ENCODE peak calls at places on chromosomes 12 and 14, in nine cellular contexts. O is stomach, Z is IMR-90, I is uterus, U is sigmoid colon, W is tibial nerve, J is body of pancreas, P is suprapubic skin, N is adrenal gland. R is an unnamed sample. For H3K27me3, the result is how much of the 10 kb centered on the place peaks cover.

GRCh38 chr14:33120966-33121365 is 182.3 kb downstream of the NPAS3 start:
- DNase-seq in O (no peak), Z (no peak), I (no peak), U (no peak), W (no peak), J (no peak), P (no peak), N (no peak), R (no peak)

GRCh38 chr12:19093218-19093617 is 36.3 kb upstream of the PLEKHA5 start:
- DNase-seq in O (no peak), Z (peak), I (no peak), U (no peak), W (no peak), J (no peak), P (no peak), N (no peak), R (no peak)

GRCh38 chr14:99627510-99628381 is 17.2 kb upstream of the HHIPL1 start:
- DNase-seq in O (no peak), Z (no peak), I (no peak), U (no peak), W (no peak), J (no peak), P (no peak), N (no peak), R (no peak)

GRCh38 chr12:93128332-93128707 is 199.2 kb upstream of the EEA1 start:
- DNase-seq in O (no peak), Z (no peak), I (no peak), U (no peak), W (no peak), J (no peak), P (no peak), N (no peak), R (no peak)

GRCh38 chr14:66121859-66122258 is 364.3 kb upstream of the CCDC196 start:
- DNase-seq in O (no peak), Z (no peak), I (no peak), U (no peak), W (no peak), J (no peak), P (no peak), N (no peak), R (no peak)

GRCh38 chr12:5945071-5946008 is at the start of gene ANO2:
- DNase-seq in O (no peak), Z (no peak), I (no peak), U (no peak), W (no peak), J (no peak), P (no peak), N (no peak), R (no peak)

GRCh38 chr14:100025111-100025510 is 40.1 kb upstream of the EVL start:
- DNase-seq in O (peak), Z (peak), I (no peak), U (no peak), W (no peak), J (no peak), P (no peak), N (no peak), R (peak)

GRCh38 chr12:41739066-41739465 is 405.6 kb downstream of the GXYLT1 start:
- DNase-seq in O (no peak), Z (no peak), I (no peak), U (no peak), W (no peak), J (no peak), P (no peak), N (no peak), R (no peak)

GRCh38 chr12:70664463-70664862 is 27.2 kb upstream of the PTPRB start:
- DNase-seq in O (no peak), Z (no peak), I (no peak), U (no peak), W (no peak), J (no peak), P (no peak), N (no peak), R (no peak)

GRCh38 chr12:91877461-91878230 is 268.0 kb downstream of the BTG1 start:
- DNase-seq in O (no peak), Z (no peak), I (no peak), U (no peak), W (no peak), J (no peak), P (no peak), N (no peak), R (no peak)

GRCh38 chr12:15757553-15758255 is 31.5 kb downstream of the EPS8 start:
- DNase-seq in O (peak), Z (peak), I (peak), U (no peak), W (no peak), J (no peak), P (no peak), N (no peak), R (no peak)

GRCh38 chr12:46357438-46358324 is 14.9 kb downstream of the SLC38A2 start:
- DNase-seq in O (no peak), Z (peak), I (no peak), U (no peak), W (no peak), J (no peak), P (no peak), N (no peak), R (no peak)

GRCh38 chr14:101559624-101560533 is 1.4 kb upstream of the DIO3 start:
- DNase-seq in O (no peak), Z (peak), I (peak), U (peak), W (no peak), J (peak), P (no peak), N (no peak), R (no peak)

GRCh38 chr14:71165121-71165574 is 257.9 kb downstream of the PCNX1 start:
- DNase-seq in O (no peak), Z (peak), I (no peak), U (no peak), W (no peak), J (peak), P (no peak), N (peak), R (no peak)

GRCh38 chr12:106794369-106794768 is 19.9 kb downstream of the RIC8B start:
- DNase-seq in O (no peak), Z (peak), I (no peak), U (no peak), W (no peak), J (no peak), P (no peak), N (no peak), R (no peak)

GRCh38 chr12:27434673-27435565 is 11.6 kb upstream of the SMCO2 start:
- DNase-seq in O (no peak), Z (no peak), I (no peak), U (no peak), W (no peak), J (peak), P (no peak), N (no peak), R (no peak)

GRCh38 chr12:101747695-101748094 is 8.4 kb upstream of the SYCP3 start:
- DNase-seq in O (no peak), Z (no peak), I (no peak), U (no peak), W (no peak), J (no peak), P (no peak), N (no peak), R (no peak)

GRCh38 chr12:83210933-83211332 is 524.2 kb downstream of the TMTC2 start:
- DNase-seq in O (no peak), Z (no peak), I (no peak), U (no peak), W (no peak), J (no peak), P (no peak), N (no peak), R (no peak)

GRCh38 chr14:103763730-103764488 is 48.3 kb downstream of the ZFYVE21 start:
- DNase-seq in O (no peak), Z (no peak), I (no peak), U (no peak), W (no peak), J (no peak), P (no peak), N (no peak), R (no peak)

GRCh38 chr12:125185740-125186470 is 120.7 kb downstream of the AACS start:
- DNase-seq in O (peak), Z (peak), I (no peak), U (peak), W (no peak), J (peak), P (no peak), N (peak), R (peak)

GRCh38 chr12:121803861-121804416 is at the start of gene SETD1B:
- DNase-seq in O (peak), Z (peak), I (peak), U (peak), W (no peak), J (peak), P (no peak), N (peak), R (no peak)

GRCh38 chr14:70149766-70150165 is 39.0 kb downstream of the SLC8A3 start:
- DNase-seq in O (no peak), Z (no peak), I (no peak), U (no peak), W (no peak), J (no peak), P (no peak), N (no peak), R (no peak)

GRCh38 chr12:94704452-94704871 is 54.1 kb upstream of the TMCC3 start:
- DNase-seq in O (peak), Z (peak), I (peak), U (no peak), W (no peak), J (peak), P (no peak), N (no peak), R (peak)

GRCh38 chr14:65333926-65334687 is 78.4 kb upstream of the FUT8 start:
- DNase-seq in O (no peak), Z (peak), I (peak), U (peak), W (peak), J (no peak), P (no peak), N (no peak), R (peak)

GRCh38 chr12:91316825-91317224 is 134.2 kb upstream of the DCN start:
- DNase-seq in O (no peak), Z (peak), I (no peak), U (no peak), W (no peak), J (no peak), P (no peak), N (no peak), R (no peak)

GRCh38 chr14:92631098-92631497 is 117.3 kb downstream of the LGMN start:
- DNase-seq in O (no peak), Z (no peak), I (no peak), U (no peak), W (no peak), J (no peak), P (no peak), N (no peak), R (no peak)

GRCh38 chr12:6764011-6764828 is 1.9 kb upstream of the PTMS start:
- DNase-seq in O (peak), Z (peak), I (peak), U (peak), W (peak), J (peak), P (peak), N (peak), R (peak)

GRCh38 chr12:54572881-54573280 is 15.6 kb downstream of the PPP1R1A start:
- DNase-seq in O (no peak), Z (no peak), I (no peak), U (no peak), W (no peak), J (no peak), P (no peak), N (no peak), R (no peak)

GRCh38 chr12:25416516-25416915 is 136.6 kb downstream of the LMNTD1 start:
- DNase-seq in O (no peak), Z (no peak), I (no peak), U (no peak), W (no peak), J (no peak), P (no peak), N (no peak), R (no peak)

GRCh38 chr12:47773858-47774580 is 981 bp downstream of the SLC48A1 start:
- DNase-seq in O (no peak), Z (no peak), I (no peak), U (no peak), W (no peak), J (no peak), P (no peak), N (no peak), R (no peak)
- TF ChIP-seq POLR2A in O (no peak), Z (no peak), I (no peak), U (no peak), W (no peak), J (no peak), P (no peak), N (no peak), R (no peak)

GRCh38 chr14:106811167-106811566 is 1284.8 kb downstream of the TMEM121 start:
- DNase-seq in O (no peak), Z (no peak), I (no peak), U (no peak), W (no peak), J (no peak), P (no peak), N (no peak), R (no peak)

GRCh38 chr14:106808458-106808857 is 1282.1 kb downstream of the TMEM121 start:
- DNase-seq in O (no peak), Z (no peak), I (no peak), U (no peak), W (no peak), J (no peak), P (no peak), N (no peak), R (no peak)

GRCh38 chr14:106808907-106809306 is 1282.5 kb downstream of the TMEM121 start:
- DNase-seq in O (no peak), Z (no peak), I (no peak), U (no peak), W (no peak), J (no peak), P (no peak), N (no peak), R (no peak)

GRCh38 chr14:106809615-106810014 is 1283.2 kb downstream of the TMEM121 start:
- DNase-seq in O (no peak), Z (no peak), I (no peak), U (no peak), W (no peak), J (no peak), P (no peak), N (no peak), R (no peak)

DNA sequence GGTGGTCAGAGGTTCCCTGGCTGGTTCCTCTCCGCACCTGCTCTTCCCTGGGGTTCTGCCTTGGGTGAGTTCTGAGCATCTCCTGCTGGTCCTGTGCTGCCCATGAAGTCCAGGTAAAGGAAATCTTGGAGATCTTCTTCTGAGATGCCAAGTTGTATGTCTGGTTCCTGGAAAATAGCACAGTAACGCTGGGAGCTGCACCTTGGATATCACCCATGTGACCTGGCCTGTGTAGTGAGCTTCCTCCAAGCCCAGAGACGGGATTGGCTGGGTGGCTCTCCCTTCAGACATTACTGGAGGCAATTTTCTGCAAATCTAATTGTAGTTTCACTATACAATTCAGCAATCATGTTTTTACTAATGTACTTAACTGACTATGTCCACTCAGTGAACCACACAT is 1281.1 kb downstream of the TMEM121 start:
- DNase-seq in O (no peak), Z (no peak), I (no peak), U (no peak), W (no peak), J (no peak), P (no peak), N (no peak), R (no peak)
- TF ChIP-seq CTCF in O (no peak), Z (no peak), I (no peak), U (no peak), W (no peak), J (no peak), P (no peak), N (no peak), R (no peak)

GRCh38 chr12:68345763-68346162 is 13.6 kb upstream of the MDM1 start:
- DNase-seq in O (no peak), Z (no peak), I (no peak), U (no peak), W (no peak), J (no peak), P (no peak), N (no peak), R (no peak)

GRCh38 chr12:68349083-68349700 is 17.0 kb upstream of the MDM1 start:
- DNase-seq in O (no peak), Z (peak), I (no peak), U (no peak), W (no peak), J (no peak), P (no peak), N (no peak), R (no peak)

GRCh38 chr12:68350753-68351152 is 18.6 kb upstream of the MDM1 start:
- DNase-seq in O (no peak), Z (peak), I (no peak), U (no peak), W (no peak), J (no peak), P (no peak), N (no peak), R (no peak)

GRCh38 chr12:68349921-68350606 is 17.9 kb upstream of the MDM1 start:
- DNase-seq in O (no peak), Z (no peak), I (no peak), U (no peak), W (no peak), J (no peak), P (no peak), N (no peak), R (no peak)

GRCh38 chr12:68348419-68348818 is 16.3 kb upstream of the MDM1 start:
- DNase-seq in O (no peak), Z (no peak), I (no peak), U (no peak), W (no peak), J (no peak), P (no peak), N (no peak), R (no peak)
- H3K27me3 ChIP-seq in O (under half), Z (under half), I (under half), U (under half), W (under half), J (under half), P (under half), N (under half), R (under half)

DNA sequence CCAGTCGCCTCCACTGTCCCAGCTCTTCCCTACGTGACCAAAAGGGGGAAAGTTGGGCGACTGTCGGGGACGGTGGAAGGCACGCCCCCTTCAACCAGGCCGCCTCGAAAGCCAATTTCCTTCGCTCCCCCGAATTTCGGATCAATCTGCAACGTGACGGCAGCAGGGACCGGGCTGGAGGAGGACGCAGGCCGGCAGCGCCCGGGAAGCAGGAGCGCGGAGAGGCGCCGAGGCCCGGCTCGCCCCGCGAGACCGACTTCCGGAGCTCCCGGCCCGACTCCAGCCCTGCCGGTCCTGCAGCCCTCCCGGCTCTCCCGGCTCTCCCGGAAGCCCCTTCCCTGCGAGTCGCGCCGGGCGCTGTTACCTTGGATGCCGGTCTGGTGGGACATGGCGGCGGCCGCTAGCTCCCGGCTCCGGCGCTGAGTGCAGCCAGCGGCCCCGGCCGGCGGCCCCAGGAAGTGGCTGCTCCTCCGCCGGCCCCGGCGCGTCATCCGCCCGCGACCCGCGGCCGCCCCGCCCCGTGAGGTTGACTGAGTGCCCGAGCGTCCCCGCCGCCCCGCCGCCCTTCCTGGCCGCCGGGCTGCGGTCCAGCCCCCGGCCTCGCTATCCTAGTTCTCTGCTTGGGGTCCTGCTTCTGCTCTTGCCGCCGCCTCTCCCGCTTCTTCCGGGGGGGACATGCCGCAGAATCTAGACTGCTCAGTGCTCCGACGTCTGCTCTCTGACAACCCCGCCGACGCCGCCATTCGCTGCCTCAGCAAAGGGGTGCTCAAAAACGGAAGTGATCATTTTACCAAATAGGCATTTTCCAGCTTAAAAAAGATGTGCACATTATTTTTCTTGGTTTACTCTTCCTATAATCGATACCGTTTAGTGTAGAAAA is at the start of gene TWF1:
- DNase-seq in O (peak), Z (peak), I (peak), U (peak), W (peak), J (peak), P (peak), N (peak), R (peak)
- TF ChIP-seq POLR2A in O (no peak), Z (peak), I (peak), U (no peak), W (peak), J (peak), P (peak), N (peak), R (peak)

R was measured in gastrocnemius medialis.